ENCODE peak calls at places on chromosomes 3 and 15, in five cellular contexts. D is heart right ventricle; I is activated gamma-delta T cell treated with anti-CD3 and anti-CD28 coated beads, Interleukin-2, amount 50 U/mL, for 16 hours; V is AG09319; O is WTC11. W is an unnamed sample.

GRCh38 chr3:117398166-117398954 is 688.8 kb downstream of the TUSC7 start:
- DNase-seq in D (no peak), I (no peak), V (no peak), O (peak), W (peak)

GRCh38 chr3:63635186-63635585 is 17.3 kb upstream of the SNTN start:
- DNase-seq in D (no peak), I (no peak), V (no peak), O (no peak), W (no peak)

GRCh38 chr15:82999905-83000671 is 11.4 kb downstream of the C15orf40 start:
- DNase-seq in D (no peak), I (no peak), V (peak), O (peak), W (peak)

GRCh38 chr3:71132995-71133730 is 450.4 kb downstream of the FOXP1 start:
- DNase-seq in D (no peak), I (no peak), V (no peak), O (no peak), W (no peak)

GRCh38 chr3:175656451-175656850 is 797.3 kb downstream of the NAALADL2 start:
- DNase-seq in D (no peak), I (no peak), V (no peak), O (no peak), W (no peak)

GRCh38 chr15:45378149-45378912 is at the start of gene GATM:
- DNase-seq in D (peak), I (peak), V (peak), O (peak), W (peak)

GRCh38 chr15:29242466-29243242 is 27.0 kb downstream of the NSMCE3 start:
- DNase-seq in D (no peak), I (no peak), V (no peak), O (no peak), W (no peak)

GRCh38 chr3:127652246-127652995 is 20.3 kb upstream of the ABTB1 start:
- DNase-seq in D (peak), I (no peak), V (no peak), O (peak), W (peak)

GRCh38 chr3:56323986-56324420 is 144.3 kb downstream of the ERC2 start:
- DNase-seq in D (no peak), I (no peak), V (peak), O (no peak), W (peak)

GRCh38 chr3:127747751-127748521 is 74.4 kb downstream of the MGLL start:
- DNase-seq in D (peak), I (no peak), V (peak), O (no peak), W (no peak)

GRCh38 chr3:142999881-143000280 is 1.5 kb upstream of the U2SURP start:
- DNase-seq in D (no peak), I (no peak), V (no peak), O (no peak), W (peak)

GRCh38 chr3:8266679-8267267 is 234.8 kb upstream of the LMCD1 start:
- DNase-seq in D (no peak), I (no peak), V (no peak), O (no peak), W (no peak)

GRCh38 chr3:65922441-65922840 is 116.3 kb downstream of the MAGI1 start:
- DNase-seq in D (no peak), I (no peak), V (no peak), O (no peak), W (no peak)

GRCh38 chr3:176354843-176355242 is 842.4 kb downstream of the TBL1XR1 start:
- DNase-seq in D (no peak), I (no peak), V (peak), O (no peak), W (no peak)

GRCh38 chr3:143885803-143886427 is 37.6 kb upstream of the SLC9A9 start:
- DNase-seq in D (no peak), I (peak), V (peak), O (peak), W (peak)

GRCh38 chr3:114624676-114625181 is 330.9 kb downstream of the TIGIT start:
- DNase-seq in D (peak), I (no peak), V (peak), O (no peak), W (no peak)

GRCh38 chr15:67573194-67573593 is 30.7 kb downstream of the MAP2K5 start:
- DNase-seq in D (no peak), I (no peak), V (no peak), O (no peak), W (no peak)

GRCh38 chr3:29635888-29636287 is 355.0 kb downstream of the RBMS3 start:
- DNase-seq in D (no peak), I (no peak), V (no peak), O (no peak), W (no peak)

GRCh38 chr15:78751602-78751979 is 59.7 kb downstream of the ADAMTS7 start:
- DNase-seq in D (no peak), I (no peak), V (no peak), O (no peak), W (no peak)

GRCh38 chr3:116051586-116051985 is 393.7 kb downstream of the LSAMP start:
- DNase-seq in D (no peak), I (no peak), V (no peak), O (no peak), W (no peak)

GRCh38 chr3:21750831-21751391 is at the start of gene ZNF385D:
- DNase-seq in D (peak), I (no peak), V (no peak), O (peak), W (peak)

GRCh38 chr3:94234177-94234788 is 171.4 kb downstream of the NSUN3 start:
- DNase-seq in D (no peak), I (no peak), V (no peak), O (peak), W (peak)

GRCh38 chr15:68511073-68511991 is 67.5 kb upstream of the CORO2B start:
- DNase-seq in D (no peak), I (no peak), V (no peak), O (no peak), W (no peak)

GRCh38 chr3:35761311-35761710 is 122.0 kb downstream of the ARPP21 start:
- DNase-seq in D (no peak), I (no peak), V (no peak), O (no peak), W (no peak)

GRCh38 chr15:68620721-68621528 is 42.1 kb downstream of the CORO2B start:
- DNase-seq in D (peak), I (no peak), V (peak), O (no peak), W (peak)

GRCh38 chr3:46504780-46505179 is 7.0 kb downstream of the RTP3 start:
- DNase-seq in D (no peak), I (no peak), V (no peak), O (no peak), W (no peak)

W was measured in neural progenitor cell.